ENCODE peak calls at places on chromosome 10, in eight cellular contexts. Y is AG04449, A is immature natural killer cell, D is T-helper 1 cell, J is lower lobe of right lung, F is LoVo, T is GM12891, G is fibroblast of lung. I is an unnamed sample.
A peak's percentile ranks its signal among the peaks of the same experiment; 100 is the strongest.

GRCh38 chr10:117796394-117796793 is 250.3 kb downstream of the RAB11FIP2 start:
- DNase-seq in Y (no peak), A (no peak), D (no peak), J (no peak), F (no peak), T (no peak), G (no peak), I (no peak)

GRCh38 chr10:29714096-29714874 is 79.5 kb upstream of the SVIL start:
- DNase-seq in Y (peak; percentile 40), A (no peak), D (no peak), J (no peak), F (peak; percentile 7), T (no peak), G (peak; percentile 79), I (no peak)

GRCh38 chr10:96176985-96177384 is 46.9 kb downstream of the ZNF518A start:
- DNase-seq in Y (no peak), A (no peak), D (no peak), J (no peak), F (no peak), T (no peak), G (no peak), I (no peak)

GRCh38 chr10:93481931-93482834 is at the start of gene MYOF:
- DNase-seq in Y (peak; percentile 83), A (peak; percentile 58), D (peak; percentile 21), J (peak; percentile 62), F (peak; percentile 88), T (peak; percentile 29), G (peak; percentile 93), I (no peak)

GRCh38 chr10:109953745-109954144 is 30.4 kb upstream of the XPNPEP1 start:
- DNase-seq in Y (no peak), A (no peak), D (no peak), J (no peak), F (no peak), T (no peak), G (no peak), I (no peak)

GRCh38 chr10:102669206-102670064 is 25.2 kb downstream of the TRIM8 start:
- DNase-seq in Y (no peak), A (no peak), D (no peak), J (peak; percentile 83), F (peak; percentile 71), T (no peak), G (peak; percentile 35), I (no peak)

GRCh38 chr10:49521062-49521461 is 17.9 kb downstream of the ERCC6 start:
- DNase-seq in Y (no peak), A (no peak), D (no peak), J (no peak), F (no peak), T (no peak), G (no peak), I (no peak)

GRCh38 chr10:91683976-91684375 is 51.1 kb upstream of the PPP1R3C start:
- DNase-seq in Y (peak; percentile 65), A (no peak), D (no peak), J (no peak), F (no peak), T (no peak), G (peak; percentile 44), I (no peak)